ENCODE peak calls at places on chromosomes 5 and 9, in nine cellular contexts. One of them, this sample, is unnamed.

GRCh38 chr5:127068771-127069330 is 4.5 kb downstream of the C5orf63 start:
- DNase-seq in AG10803: peak
- DNase-seq in activated CD4-positive, CD25-positive, alpha-beta regulatory T cell: no peak
- DNase-seq in stomach: no peak
- DNase-seq in HCT116: no peak
- DNase-seq in NCI-H510A treated with DMSO at 0.1 percent for 48 hours: no peak
- DNase-seq in HL-60: no peak
- DNase-seq in A673: peak
- DNase-seq in upper lobe of left lung: no peak
- DNase-seq in this sample: no peak

GRCh38 chr5:55232194-55232984 is 1.0 kb downstream of the CCNO start:
- DNase-seq in activated CD4-positive, CD25-positive, alpha-beta regulatory T cell: no peak
- DNase-seq in AG10803: no peak
- DNase-seq in upper lobe of left lung: peak
- DNase-seq in HL-60: no peak
- DNase-seq in A673: peak
- DNase-seq in stomach: peak
- DNase-seq in HCT116: peak
- DNase-seq in NCI-H510A treated with DMSO at 0.1 percent for 48 hours: peak
- DNase-seq in this sample: peak

GRCh38 chr5:102294996-102295395 is 1.1 kb downstream of the SLCO4C1 start:
- DNase-seq in stomach: no peak
- DNase-seq in AG10803: no peak
- DNase-seq in HCT116: no peak
- DNase-seq in A673: no peak
- DNase-seq in NCI-H510A treated with DMSO at 0.1 percent for 48 hours: no peak
- DNase-seq in activated CD4-positive, CD25-positive, alpha-beta regulatory T cell: no peak
- DNase-seq in HL-60: no peak
- DNase-seq in upper lobe of left lung: no peak
- DNase-seq in this sample: peak

GRCh38 chr9:7402704-7403389 is 396.7 kb downstream of the DMAC1 start:
- DNase-seq in upper lobe of left lung: no peak
- DNase-seq in activated CD4-positive, CD25-positive, alpha-beta regulatory T cell: no peak
- DNase-seq in AG10803: no peak
- DNase-seq in HCT116: no peak
- DNase-seq in HL-60: no peak
- DNase-seq in NCI-H510A treated with DMSO at 0.1 percent for 48 hours: peak
- DNase-seq in A673: no peak
- DNase-seq in stomach: no peak
- DNase-seq in this sample: no peak

GRCh38 chr9:97640290-97640689 is 6.7 kb downstream of the NCBP1 start:
- DNase-seq in A673: no peak
- DNase-seq in stomach: no peak
- DNase-seq in HCT116: no peak
- DNase-seq in HL-60: no peak
- DNase-seq in NCI-H510A treated with DMSO at 0.1 percent for 48 hours: peak
- DNase-seq in AG10803: no peak
- DNase-seq in upper lobe of left lung: no peak
- DNase-seq in activated CD4-positive, CD25-positive, alpha-beta regulatory T cell: no peak
- DNase-seq in this sample: peak

GRCh38 chr5:179730852-179731251 is 1.8 kb upstream of the MAML1 start:
- DNase-seq in activated CD4-positive, CD25-positive, alpha-beta regulatory T cell: no peak
- DNase-seq in AG10803: no peak
- DNase-seq in NCI-H510A treated with DMSO at 0.1 percent for 48 hours: no peak
- DNase-seq in HCT116: no peak
- DNase-seq in A673: no peak
- DNase-seq in upper lobe of left lung: no peak
- DNase-seq in stomach: no peak
- DNase-seq in HL-60: peak
- DNase-seq in this sample: no peak

GRCh38 chr9:80369641-80370040 is 797.9 kb downstream of the TLE4 start:
- DNase-seq in stomach: no peak
- DNase-seq in AG10803: no peak
- DNase-seq in NCI-H510A treated with DMSO at 0.1 percent for 48 hours: no peak
- DNase-seq in A673: no peak
- DNase-seq in upper lobe of left lung: no peak
- DNase-seq in activated CD4-positive, CD25-positive, alpha-beta regulatory T cell: no peak
- DNase-seq in HCT116: no peak
- DNase-seq in HL-60: no peak
- DNase-seq in this sample: no peak

GRCh38 chr5:139457653-139458306 is 4.8 kb downstream of the ECSCR start:
- DNase-seq in upper lobe of left lung: no peak
- DNase-seq in activated CD4-positive, CD25-positive, alpha-beta regulatory T cell: no peak
- DNase-seq in AG10803: no peak
- DNase-seq in A673: no peak
- DNase-seq in NCI-H510A treated with DMSO at 0.1 percent for 48 hours: no peak
- DNase-seq in HCT116: no peak
- DNase-seq in HL-60: no peak
- DNase-seq in stomach: no peak
- DNase-seq in this sample: no peak

GRCh38 chr5:68356216-68356615 is 140.7 kb downstream of the PIK3R1 start:
- DNase-seq in A673: no peak
- DNase-seq in AG10803: no peak
- DNase-seq in NCI-H510A treated with DMSO at 0.1 percent for 48 hours: no peak
- DNase-seq in upper lobe of left lung: no peak
- DNase-seq in HL-60: no peak
- DNase-seq in stomach: no peak
- DNase-seq in HCT116: no peak
- DNase-seq in activated CD4-positive, CD25-positive, alpha-beta regulatory T cell: no peak
- DNase-seq in this sample: no peak

GRCh38 chr9:92754091-92754740 is 10.4 kb downstream of the BICD2 start:
- DNase-seq in AG10803: no peak
- DNase-seq in HCT116: no peak
- DNase-seq in A673: no peak
- DNase-seq in stomach: no peak
- DNase-seq in HL-60: no peak
- DNase-seq in activated CD4-positive, CD25-positive, alpha-beta regulatory T cell: no peak
- DNase-seq in NCI-H510A treated with DMSO at 0.1 percent for 48 hours: no peak
- DNase-seq in upper lobe of left lung: no peak
- DNase-seq in this sample: peak

GRCh38 chr9:127035423-127035822 is 87.0 kb downstream of the ANGPTL2 start:
- DNase-seq in AG10803: peak
- DNase-seq in HL-60: no peak
- DNase-seq in HCT116: no peak
- DNase-seq in activated CD4-positive, CD25-positive, alpha-beta regulatory T cell: no peak
- DNase-seq in stomach: no peak
- DNase-seq in A673: no peak
- DNase-seq in upper lobe of left lung: no peak
- DNase-seq in NCI-H510A treated with DMSO at 0.1 percent for 48 hours: no peak
- DNase-seq in this sample: no peak

GRCh38 chr5:168908207-168908606 is 329.0 kb upstream of the PANK3 start:
- DNase-seq in upper lobe of left lung: no peak
- DNase-seq in A673: no peak
- DNase-seq in HL-60: no peak
- DNase-seq in activated CD4-positive, CD25-positive, alpha-beta regulatory T cell: no peak
- DNase-seq in NCI-H510A treated with DMSO at 0.1 percent for 48 hours: no peak
- DNase-seq in HCT116: no peak
- DNase-seq in stomach: no peak
- DNase-seq in AG10803: peak
- DNase-seq in this sample: no peak

GRCh38 chr9:14014209-14014608 is 299.7 kb downstream of the NFIB start:
- DNase-seq in stomach: no peak
- DNase-seq in activated CD4-positive, CD25-positive, alpha-beta regulatory T cell: no peak
- DNase-seq in upper lobe of left lung: no peak
- DNase-seq in A673: no peak
- DNase-seq in HCT116: no peak
- DNase-seq in HL-60: no peak
- DNase-seq in AG10803: no peak
- DNase-seq in NCI-H510A treated with DMSO at 0.1 percent for 48 hours: no peak
- DNase-seq in this sample: no peak

GRCh38 chr5:137624786-137625349 is 111.0 kb downstream of the KLHL3 start:
- DNase-seq in AG10803: no peak
- DNase-seq in activated CD4-positive, CD25-positive, alpha-beta regulatory T cell: no peak
- DNase-seq in upper lobe of left lung: no peak
- DNase-seq in HL-60: no peak
- DNase-seq in stomach: no peak
- DNase-seq in NCI-H510A treated with DMSO at 0.1 percent for 48 hours: no peak
- DNase-seq in HCT116: no peak
- DNase-seq in A673: no peak
- DNase-seq in this sample: no peak

GRCh38 chr5:14738050-14738449 is 73.5 kb downstream of the OTULIN start:
- DNase-seq in HCT116: no peak
- DNase-seq in HL-60: no peak
- DNase-seq in AG10803: no peak
- DNase-seq in activated CD4-positive, CD25-positive, alpha-beta regulatory T cell: no peak
- DNase-seq in upper lobe of left lung: no peak
- DNase-seq in stomach: no peak
- DNase-seq in A673: no peak
- DNase-seq in NCI-H510A treated with DMSO at 0.1 percent for 48 hours: no peak
- DNase-seq in this sample: no peak

GRCh38 chr5:140214831-140215230 is 39.8 kb downstream of the CYSTM1 start:
- DNase-seq in upper lobe of left lung: no peak
- DNase-seq in A673: no peak
- DNase-seq in stomach: peak
- DNase-seq in AG10803: peak
- DNase-seq in HL-60: peak
- DNase-seq in HCT116: no peak
- DNase-seq in NCI-H510A treated with DMSO at 0.1 percent for 48 hours: no peak
- DNase-seq in activated CD4-positive, CD25-positive, alpha-beta regulatory T cell: no peak
- DNase-seq in this sample: no peak

GRCh38 chr5:177085985-177086917 is at the start of gene FGFR4:
- DNase-seq in stomach: peak
- DNase-seq in upper lobe of left lung: peak
- DNase-seq in activated CD4-positive, CD25-positive, alpha-beta regulatory T cell: peak
- DNase-seq in NCI-H510A treated with DMSO at 0.1 percent for 48 hours: no peak
- DNase-seq in A673: peak
- DNase-seq in HCT116: peak
- DNase-seq in AG10803: peak
- DNase-seq in HL-60: peak
- DNase-seq in this sample: peak

GRCh38 chr5:177507165-177507564 is 2.5 kb downstream of the DOK3 start:
- DNase-seq in stomach: no peak
- DNase-seq in upper lobe of left lung: no peak
- DNase-seq in activated CD4-positive, CD25-positive, alpha-beta regulatory T cell: no peak
- DNase-seq in HL-60: peak
- DNase-seq in HCT116: no peak
- DNase-seq in NCI-H510A treated with DMSO at 0.1 percent for 48 hours: no peak
- DNase-seq in AG10803: no peak
- DNase-seq in A673: no peak
- DNase-seq in this sample: peak

GRCh38 chr9:79776581-79776980 is 204.8 kb downstream of the TLE4 start:
- DNase-seq in A673: no peak
- DNase-seq in HCT116: no peak
- DNase-seq in stomach: no peak
- DNase-seq in AG10803: no peak
- DNase-seq in NCI-H510A treated with DMSO at 0.1 percent for 48 hours: peak
- DNase-seq in HL-60: no peak
- DNase-seq in upper lobe of left lung: no peak
- DNase-seq in activated CD4-positive, CD25-positive, alpha-beta regulatory T cell: no peak
- DNase-seq in this sample: no peak

GRCh38 chr9:112012026-112012902 is 115.7 kb downstream of the UGCG start:
- DNase-seq in NCI-H510A treated with DMSO at 0.1 percent for 48 hours: peak
- DNase-seq in A673: peak
- DNase-seq in activated CD4-positive, CD25-positive, alpha-beta regulatory T cell: no peak
- DNase-seq in AG10803: peak
- DNase-seq in upper lobe of left lung: no peak
- DNase-seq in stomach: peak
- DNase-seq in HCT116: peak
- DNase-seq in HL-60: peak
- DNase-seq in this sample: no peak

GRCh38 chr5:119398713-119399492 is 43.1 kb downstream of the TNFAIP8 start:
- DNase-seq in A673: no peak
- DNase-seq in HL-60: no peak
- DNase-seq in HCT116: no peak
- DNase-seq in activated CD4-positive, CD25-positive, alpha-beta regulatory T cell: no peak
- DNase-seq in NCI-H510A treated with DMSO at 0.1 percent for 48 hours: no peak
- DNase-seq in upper lobe of left lung: no peak
- DNase-seq in stomach: peak
- DNase-seq in AG10803: peak
- DNase-seq in this sample: peak

GRCh38 chr9:34592895-34593601 is 3.5 kb upstream of the CNTFR start:
- DNase-seq in upper lobe of left lung: peak
- DNase-seq in NCI-H510A treated with DMSO at 0.1 percent for 48 hours: no peak
- DNase-seq in activated CD4-positive, CD25-positive, alpha-beta regulatory T cell: no peak
- DNase-seq in AG10803: no peak
- DNase-seq in A673: no peak
- DNase-seq in HCT116: no peak
- DNase-seq in HL-60: no peak
- DNase-seq in stomach: peak
- DNase-seq in this sample: peak

GRCh38 chr5:139717221-139717620 is 69.1 kb downstream of the CXXC5 start:
- DNase-seq in activated CD4-positive, CD25-positive, alpha-beta regulatory T cell: no peak
- DNase-seq in AG10803: no peak
- DNase-seq in stomach: no peak
- DNase-seq in HL-60: no peak
- DNase-seq in HCT116: no peak
- DNase-seq in NCI-H510A treated with DMSO at 0.1 percent for 48 hours: no peak
- DNase-seq in upper lobe of left lung: no peak
- DNase-seq in A673: no peak
- DNase-seq in this sample: no peak

GRCh38 chr9:137660144-137660543 is 41.3 kb downstream of the EHMT1 start:
- DNase-seq in stomach: no peak
- DNase-seq in A673: no peak
- DNase-seq in NCI-H510A treated with DMSO at 0.1 percent for 48 hours: no peak
- DNase-seq in HL-60: peak
- DNase-seq in AG10803: no peak
- DNase-seq in HCT116: no peak
- DNase-seq in activated CD4-positive, CD25-positive, alpha-beta regulatory T cell: no peak
- DNase-seq in upper lobe of left lung: no peak
- DNase-seq in this sample: no peak

GRCh38 chr9:127833555-127833954 is 20.9 kb downstream of the ENG start:
- DNase-seq in upper lobe of left lung: no peak
- DNase-seq in A673: no peak
- DNase-seq in stomach: no peak
- DNase-seq in activated CD4-positive, CD25-positive, alpha-beta regulatory T cell: no peak
- DNase-seq in HCT116: no peak
- DNase-seq in HL-60: peak
- DNase-seq in NCI-H510A treated with DMSO at 0.1 percent for 48 hours: no peak
- DNase-seq in AG10803: peak
- DNase-seq in this sample: no peak

GRCh38 chr5:32280656-32281081 is 32.1 kb downstream of the MTMR12 start:
- DNase-seq in HCT116: no peak
- DNase-seq in NCI-H510A treated with DMSO at 0.1 percent for 48 hours: no peak
- DNase-seq in stomach: no peak
- DNase-seq in upper lobe of left lung: no peak
- DNase-seq in HL-60: no peak
- DNase-seq in activated CD4-positive, CD25-positive, alpha-beta regulatory T cell: no peak
- DNase-seq in A673: no peak
- DNase-seq in AG10803: no peak
- DNase-seq in this sample: no peak

GRCh38 chr9:102479191-102479590 is 515.9 kb upstream of the CYLC2 start:
- DNase-seq in AG10803: no peak
- DNase-seq in activated CD4-positive, CD25-positive, alpha-beta regulatory T cell: no peak
- DNase-seq in A673: no peak
- DNase-seq in HL-60: no peak
- DNase-seq in HCT116: no peak
- DNase-seq in upper lobe of left lung: no peak
- DNase-seq in stomach: no peak
- DNase-seq in NCI-H510A treated with DMSO at 0.1 percent for 48 hours: no peak
- DNase-seq in this sample: no peak

GRCh38 chr5:179231309-179231708 is 114.0 kb downstream of the ADAMTS2 start:
- DNase-seq in upper lobe of left lung: no peak
- DNase-seq in AG10803: no peak
- DNase-seq in stomach: no peak
- DNase-seq in HL-60: no peak
- DNase-seq in A673: no peak
- DNase-seq in NCI-H510A treated with DMSO at 0.1 percent for 48 hours: no peak
- DNase-seq in activated CD4-positive, CD25-positive, alpha-beta regulatory T cell: no peak
- DNase-seq in HCT116: no peak
- DNase-seq in this sample: no peak

GRCh38 chr9:127858041-127858512 is 3.6 kb upstream of the ENG start:
- DNase-seq in HL-60: no peak
- DNase-seq in HCT116: no peak
- DNase-seq in upper lobe of left lung: peak
- DNase-seq in NCI-H510A treated with DMSO at 0.1 percent for 48 hours: peak
- DNase-seq in stomach: no peak
- DNase-seq in A673: no peak
- DNase-seq in AG10803: peak
- DNase-seq in activated CD4-positive, CD25-positive, alpha-beta regulatory T cell: no peak
- DNase-seq in this sample: peak

GRCh38 chr5:109865636-109866035 is 175.9 kb downstream of the MAN2A1 start:
- DNase-seq in upper lobe of left lung: no peak
- DNase-seq in NCI-H510A treated with DMSO at 0.1 percent for 48 hours: peak
- DNase-seq in AG10803: peak
- DNase-seq in A673: peak
- DNase-seq in activated CD4-positive, CD25-positive, alpha-beta regulatory T cell: no peak
- DNase-seq in HL-60: no peak
- DNase-seq in stomach: no peak
- DNase-seq in HCT116: no peak
- DNase-seq in this sample: no peak

GRCh38 chr5:135269828-135270545 is 129.0 kb downstream of the MACROH2A1 start:
- DNase-seq in HL-60: no peak
- DNase-seq in HCT116: no peak
- DNase-seq in stomach: no peak
- DNase-seq in AG10803: peak
- DNase-seq in A673: peak
- DNase-seq in NCI-H510A treated with DMSO at 0.1 percent for 48 hours: no peak
- DNase-seq in upper lobe of left lung: no peak
- DNase-seq in activated CD4-positive, CD25-positive, alpha-beta regulatory T cell: no peak
- DNase-seq in this sample: peak

This sample was measured in NCI-H82.